ENCODE peak calls at places on chromosomes 7 and 10, in ten cellular contexts. J is stomach; G is GM23248; R is testis; X is uterus; L is CD8-positive, alpha-beta memory T cell; V is lower lobe of right lung; B is spleen; H is osteoblast; K is ovary. Y is an unnamed sample. For H3K4me1, the result is how much of the 10 kb centered on the place peaks cover.

GRCh38 chr10:3364768-3365480 is 192.3 kb upstream of the PITRM1 start:
- DNase-seq in J (no peak), G (no peak), R (no peak), X (no peak), L (no peak), V (no peak), B (no peak), H (peak), K (no peak), Y (no peak)

GRCh38 chr10:46545861-46546590 is 10.4 kb downstream of the GPRIN2 start:
- DNase-seq in J (peak), G (no peak), R (peak), X (no peak), L (peak), V (peak), B (peak), H (peak), K (no peak), Y (peak)

GRCh38 chr7:8638076-8638475 is 204.7 kb downstream of the NXPH1 start:
- DNase-seq in J (no peak), G (no peak), R (no peak), X (no peak), L (no peak), V (no peak), B (no peak), H (no peak), K (no peak), Y (no peak)

GRCh38 chr10:17386616-17387075 is 67.7 kb downstream of the ST8SIA6 start:
- DNase-seq in J (no peak), G (no peak), R (peak), X (no peak), L (no peak), V (no peak), B (no peak), H (peak), K (no peak), Y (peak)

GRCh38 chr7:150787321-150788281 is 12.6 kb downstream of the TMEM176B start:
- DNase-seq in J (no peak), G (peak), R (peak), X (no peak), L (no peak), V (no peak), B (no peak), H (no peak), K (no peak), Y (no peak)

GRCh38 chr7:129665013-129665401 is 53.5 kb downstream of the NRF1 start:
- DNase-seq in J (no peak), G (peak), R (no peak), X (peak), L (no peak), V (no peak), B (no peak), H (peak), K (peak), Y (peak)

GRCh38 chr7:1809601-1810258 is 139.7 kb downstream of the ELFN1 start:
- DNase-seq in J (no peak), G (no peak), R (no peak), X (no peak), L (no peak), V (no peak), B (peak), H (peak), K (no peak), Y (no peak)

GRCh38 chr10:126898460-126898859 is 6.8 kb upstream of the DOCK1 start:
- DNase-seq in J (no peak), G (no peak), R (no peak), X (no peak), L (no peak), V (no peak), B (no peak), H (no peak), K (no peak), Y (no peak)

GRCh38 chr10:79413196-79413595 is 32.2 kb downstream of the ZCCHC24 start:
- DNase-seq in J (no peak), G (peak), R (no peak), X (no peak), L (peak), V (peak), B (peak), H (peak), K (no peak), Y (no peak)

GRCh38 chr10:34922138-34922537 is 107.0 kb upstream of the PARD3 start:
- DNase-seq in J (no peak), G (peak), R (no peak), X (no peak), L (no peak), V (no peak), B (no peak), H (peak), K (no peak), Y (no peak)

GRCh38 chr7:114921636-114922150 is at the start of gene MDFIC:
- DNase-seq in J (no peak), G (no peak), R (peak), X (peak), L (peak), V (peak), B (peak), H (peak), K (no peak), Y (peak)

GRCh38 chr7:114574384-114574783 is 159.8 kb downstream of the FOXP2 start:
- DNase-seq in J (no peak), G (peak), R (no peak), X (no peak), L (no peak), V (no peak), B (no peak), H (no peak), K (no peak), Y (no peak)

GRCh38 chr10:95485445-95485844 is 75.7 kb downstream of the SORBS1 start:
- DNase-seq in J (no peak), G (peak), R (no peak), X (no peak), L (no peak), V (no peak), B (no peak), H (no peak), K (no peak), Y (no peak)

GRCh38 chr7:95342642-95343252 is 18.4 kb upstream of the PON1 start:
- DNase-seq in J (no peak), G (no peak), R (no peak), X (no peak), L (no peak), V (no peak), B (no peak), H (no peak), K (no peak), Y (peak)

GRCh38 chr7:108592633-108593277 is 23.1 kb downstream of the DNAJB9 start:
- DNase-seq in J (no peak), G (peak), R (no peak), X (no peak), L (no peak), V (no peak), B (no peak), H (no peak), K (no peak), Y (no peak)

GRCh38 chr7:77657427-77658331 is 38.6 kb upstream of the RSBN1L start:
- DNase-seq in J (no peak), G (peak), R (peak), X (no peak), L (no peak), V (no peak), B (no peak), H (no peak), K (no peak), Y (no peak)

GRCh38 chr10:6382081-6382480 is 179.3 kb downstream of the PFKFB3 start:
- DNase-seq in J (no peak), G (peak), R (no peak), X (no peak), L (no peak), V (no peak), B (no peak), H (no peak), K (no peak), Y (no peak)

GRCh38 chr7:116261904-116262303 is 51.6 kb downstream of the TES start:
- DNase-seq in J (no peak), G (no peak), R (no peak), X (no peak), L (no peak), V (no peak), B (no peak), H (no peak), K (no peak), Y (no peak)

GRCh38 chr10:89954787-89955566 is 253.6 kb downstream of the KIF20B start:
- DNase-seq in J (no peak), G (peak), R (no peak), X (no peak), L (no peak), V (no peak), B (no peak), H (peak), K (no peak), Y (no peak)

GRCh38 chr7:18655506-18655905 is 160.0 kb downstream of the HDAC9 start:
- DNase-seq in J (no peak), G (no peak), R (no peak), X (no peak), L (no peak), V (no peak), B (no peak), H (no peak), K (no peak), Y (no peak)

GRCh38 chr7:133401225-133401624 is 148.3 kb downstream of the EXOC4 start:
- DNase-seq in J (no peak), G (no peak), R (no peak), X (no peak), L (no peak), V (no peak), B (no peak), H (no peak), K (no peak), Y (no peak)

GRCh38 chr10:127354255-127354654 is 157.9 kb upstream of the INSYN2A start:
- DNase-seq in J (no peak), G (no peak), R (no peak), X (no peak), L (no peak), V (no peak), B (no peak), H (no peak), K (no peak), Y (no peak)

GRCh38 chr7:151897201-151897711 is 20.3 kb upstream of the PRKAG2 start:
- DNase-seq in J (peak), G (no peak), R (no peak), X (no peak), L (no peak), V (no peak), B (peak), H (peak), K (no peak), Y (peak)

GRCh38 chr7:42606217-42606905 is 305.5 kb downstream of the C7orf25 start:
- DNase-seq in J (no peak), G (peak), R (no peak), X (no peak), L (no peak), V (no peak), B (no peak), H (peak), K (no peak), Y (no peak)

GRCh38 chr7:117716707-117717294 is 156.4 kb downstream of the CTTNBP2 start:
- DNase-seq in J (peak), G (no peak), R (no peak), X (no peak), L (no peak), V (no peak), B (no peak), H (no peak), K (no peak), Y (no peak)

GRCh38 chr10:103082683-103083082 is 110.4 kb downstream of the NT5C2 start:
- DNase-seq in J (no peak), G (no peak), R (no peak), X (no peak), L (no peak), V (no peak), B (no peak), H (peak), K (no peak), Y (no peak)

GRCh38 chr10:35565602-35566061 is 39.5 kb upstream of the GJD4 start:
- DNase-seq in J (no peak), G (peak), R (no peak), X (no peak), L (no peak), V (no peak), B (no peak), H (no peak), K (no peak), Y (no peak)

GRCh38 chr7:9148687-9149086 is 715.3 kb downstream of the NXPH1 start:
- DNase-seq in J (no peak), G (no peak), R (no peak), X (no peak), L (no peak), V (no peak), B (no peak), H (no peak), K (no peak), Y (no peak)

GRCh38 chr10:128879441-128880175 is 587.4 kb upstream of the MGMT start:
- DNase-seq in J (no peak), G (no peak), R (no peak), X (no peak), L (no peak), V (no peak), B (no peak), H (no peak), K (no peak), Y (no peak)

GRCh38 chr10:128877141-128877540 is 589.9 kb upstream of the MGMT start:
- DNase-seq in J (no peak), G (no peak), R (no peak), X (no peak), L (no peak), V (no peak), B (no peak), H (no peak), K (no peak), Y (no peak)

GRCh38 chr10:128877936-128878335 is 589.1 kb upstream of the MGMT start:
- DNase-seq in J (no peak), G (no peak), R (no peak), X (no peak), L (no peak), V (no peak), B (no peak), H (no peak), K (no peak), Y (no peak)

GRCh38 chr10:128880221-128880620 is 586.8 kb upstream of the MGMT start:
- DNase-seq in J (no peak), G (no peak), R (no peak), X (no peak), L (no peak), V (no peak), B (no peak), H (no peak), K (no peak), Y (no peak)

GRCh38 chr10:128879030-128879429 is 588.0 kb upstream of the MGMT start:
- DNase-seq in J (no peak), G (no peak), R (no peak), X (no peak), L (no peak), V (no peak), B (no peak), H (no peak), K (no peak), Y (no peak)
- H3K4me1 ChIP-seq in J (under half), G (under half), R (under half), X (under half), L (under half), V (under half), B (under half), H (under half), K (under half), Y (under half)

GRCh38 chr7:85101347-85101746 is 85.5 kb downstream of the SEMA3D start:
- DNase-seq in J (no peak), G (no peak), R (no peak), X (no peak), L (no peak), V (no peak), B (no peak), H (no peak), K (no peak), Y (no peak)

GRCh38 chr7:85102813-85103350 is 84.0 kb downstream of the SEMA3D start:
- DNase-seq in J (no peak), G (peak), R (no peak), X (no peak), L (no peak), V (no peak), B (no peak), H (no peak), K (no peak), Y (no peak)

GRCh38 chr7:85104432-85105205 is 82.2 kb downstream of the SEMA3D start:
- DNase-seq in J (no peak), G (peak), R (peak), X (no peak), L (no peak), V (no peak), B (no peak), H (no peak), K (peak), Y (no peak)

GRCh38 chr7:85103352-85103751 is 83.5 kb downstream of the SEMA3D start:
- DNase-seq in J (no peak), G (peak), R (peak), X (no peak), L (no peak), V (no peak), B (no peak), H (no peak), K (peak), Y (no peak)

GRCh38 chr7:85103962-85104361 is 82.9 kb downstream of the SEMA3D start:
- DNase-seq in J (no peak), G (peak), R (no peak), X (no peak), L (no peak), V (no peak), B (no peak), H (no peak), K (no peak), Y (no peak)
- H3K4me1 ChIP-seq in J (under half), G (under half), R (under half), X (under half), L (under half), V (under half), B (under half), H (under half), K (under half), Y (under half)

GRCh38 chr7:55124989-55125875 is 106.4 kb downstream of the EGFR start:
- DNase-seq in J (no peak), G (peak), R (no peak), X (no peak), L (no peak), V (no peak), B (no peak), H (no peak), K (no peak), Y (no peak)
- H3K4me1 ChIP-seq in J (half or more), G (half or more), R (under half), X (under half), L (under half), V (half or more), B (under half), H (half or more), K (under half), Y (under half)

GRCh38 chr10:131199646-131200045 is 111.9 kb downstream of the TCERG1L start:
- DNase-seq in J (peak), G (no peak), R (no peak), X (no peak), L (no peak), V (peak), B (peak), H (no peak), K (no peak), Y (peak)

GRCh38 chr10:131201741-131202515 is 109.6 kb downstream of the TCERG1L start:
- DNase-seq in J (peak), G (no peak), R (no peak), X (no peak), L (no peak), V (peak), B (peak), H (peak), K (no peak), Y (peak)

GRCh38 chr10:131202964-131203363 is 108.6 kb downstream of the TCERG1L start:
- DNase-seq in J (peak), G (no peak), R (no peak), X (no peak), L (no peak), V (no peak), B (peak), H (no peak), K (no peak), Y (peak)

GRCh38 chr10:131198843-131199242 is 112.7 kb downstream of the TCERG1L start:
- DNase-seq in J (peak), G (no peak), R (no peak), X (no peak), L (peak), V (no peak), B (peak), H (no peak), K (no peak), Y (peak)

GRCh38 chr10:131200856-131201470 is 110.6 kb downstream of the TCERG1L start:
- DNase-seq in J (peak), G (no peak), R (no peak), X (no peak), L (peak), V (peak), B (peak), H (no peak), K (no peak), Y (peak)
- H3K4me1 ChIP-seq in J (under half), G (under half), R (under half), X (under half), L (under half), V (under half), B (under half), H (under half), K (under half), Y (under half)

GRCh38 chr7:102216573-102217314 is 69.9 kb upstream of the SH2B2 start:
- DNase-seq in J (no peak), G (no peak), R (no peak), X (no peak), L (no peak), V (no peak), B (no peak), H (no peak), K (no peak), Y (no peak)
- H3K4me1 ChIP-seq in J (under half), G (under half), R (under half), X (under half), L (under half), V (under half), B (under half), H (under half), K (under half), Y (under half)

GRCh38 chr10:125049216-125049903 is 107.4 kb downstream of the ZRANB1 start:
- DNase-seq in J (no peak), G (no peak), R (no peak), X (no peak), L (no peak), V (no peak), B (no peak), H (no peak), K (no peak), Y (no peak)

GRCh38 chr10:125048101-125048864 is 106.4 kb downstream of the ZRANB1 start:
- DNase-seq in J (peak), G (peak), R (peak), X (peak), L (peak), V (peak), B (peak), H (peak), K (peak), Y (peak)

GRCh38 chr10:125054216-125054615 is 106.1 kb downstream of the CTBP2 start:
- DNase-seq in J (no peak), G (no peak), R (no peak), X (no peak), L (no peak), V (no peak), B (no peak), H (no peak), K (no peak), Y (no peak)

GRCh38 chr10:125054664-125055273 is 105.6 kb downstream of the CTBP2 start:
- DNase-seq in J (no peak), G (no peak), R (no peak), X (no peak), L (no peak), V (no peak), B (no peak), H (no peak), K (no peak), Y (no peak)

DNA sequence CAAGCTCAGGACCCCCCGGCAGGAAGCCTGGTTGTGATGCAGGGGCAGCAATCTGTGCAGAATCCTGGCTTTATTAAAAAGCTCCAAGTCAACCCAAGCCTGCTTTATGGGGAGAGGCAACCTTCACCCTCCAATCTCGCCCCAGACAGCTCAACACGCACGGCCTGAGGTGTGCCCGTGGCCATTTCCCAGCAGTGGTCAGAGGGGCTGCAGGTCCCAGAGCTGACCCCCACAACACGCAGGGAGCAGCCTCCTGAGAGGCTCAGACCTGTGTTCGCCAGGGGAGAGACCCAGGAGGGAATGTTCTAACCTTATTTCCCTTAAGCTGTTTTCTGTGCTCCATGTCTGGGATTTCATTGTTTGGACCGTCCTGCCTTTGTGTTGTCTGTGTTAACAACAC is 108.2 kb downstream of the CTBP2 start:
- DNase-seq in J (no peak), G (no peak), R (no peak), X (no peak), L (no peak), V (no peak), B (no peak), H (no peak), K (no peak), Y (no peak)
- H3K4me1 ChIP-seq in J (half or more), G (under half), R (under half), X (under half), L (under half), V (half or more), B (half or more), H (under half), K (under half), Y (under half)

DNA sequence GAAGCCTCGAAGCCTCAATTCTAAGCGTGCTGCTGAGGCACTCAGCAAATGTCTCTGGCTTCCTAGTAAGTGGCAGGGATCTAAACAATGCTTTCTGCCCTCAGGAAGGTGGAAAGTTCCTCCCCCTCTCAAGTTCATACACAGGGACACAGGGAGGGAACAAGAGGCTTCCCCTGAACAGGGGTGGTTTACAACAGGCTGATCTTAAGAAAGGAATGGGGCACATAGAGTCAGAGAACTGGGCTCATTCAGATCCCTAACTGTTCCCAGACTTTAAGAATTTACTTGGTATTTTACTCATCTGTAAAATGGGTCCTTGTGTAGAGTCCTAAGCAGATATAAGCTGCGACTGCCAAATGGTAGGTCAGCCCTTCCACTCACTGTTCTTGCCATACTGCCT is 2.5 kb downstream of the TNS3 start:
- DNase-seq in J (no peak), G (no peak), R (no peak), X (no peak), L (no peak), V (no peak), B (no peak), H (no peak), K (no peak), Y (no peak)
- H3K4me1 ChIP-seq in J (half or more), G (under half), R (half or more), X (under half), L (under half), V (half or more), B (half or more), H (half or more), K (under half), Y (under half)

GRCh38 chr10:110360857-110361474 is 56.2 kb upstream of the SMNDC1 start:
- DNase-seq in J (no peak), G (peak), R (no peak), X (no peak), L (no peak), V (no peak), B (no peak), H (no peak), K (no peak), Y (no peak)
- H3K4me1 ChIP-seq in J (under half), G (under half), R (under half), X (under half), L (under half), V (under half), B (under half), H (under half), K (under half), Y (under half)